ENCODE peak calls at places on chromosomes 4 and X, in four cellular contexts. R is WERI-Rb-1, W is adrenal gland, X is OCI-LY7. L is an unnamed sample.

GRCh38 chr4:145097821-145098674 is at the start of the genes ABCE1 and ANAPC10:
- DNase-seq in X (peak; percentile 99), W (peak; percentile 98), R (peak; percentile 98), L (peak; percentile 99)

GRCh38 chrX:11447418-11447817 is 154.2 kb downstream of the AMELX start:
- DNase-seq in X (no peak), W (no peak), R (no peak), L (no peak)

GRCh38 chrX:45803383-45803921 is 602.8 kb upstream of the DIPK2B start:
- DNase-seq in X (no peak), R (no peak), W (no peak), L (no peak)

GRCh38 chrX:15465347-15465746 is 27.8 kb downstream of the PIR start:
- DNase-seq in R (no peak), X (peak; percentile 64), W (no peak), L (no peak)

GRCh38 chr4:164039482-164039881 is 545.0 kb downstream of the TMA16 start:
- DNase-seq in W (no peak), R (no peak), X (no peak), L (no peak)

GRCh38 chrX:97308161-97308560 is 424.5 kb downstream of the RPA4 start:
- DNase-seq in W (no peak), X (no peak), R (no peak), L (peak; percentile 0)

GRCh38 chrX:105451426-105451825 is 230.9 kb upstream of the TEX13A start:
- DNase-seq in R (no peak), W (no peak), X (no peak), L (no peak)

GRCh38 chr4:66572949-66573348 is 902.7 kb upstream of the EPHA5 start:
- DNase-seq in X (no peak), W (no peak), R (no peak), L (no peak)

GRCh38 chr4:891747-892146 is 40.4 kb downstream of the GAK start:
- DNase-seq in X (peak; percentile 38), R (peak; percentile 83), W (no peak), L (peak; percentile 26)

GRCh38 chr4:182155806-182156205 is 87.4 kb upstream of the TENM3 start:
- DNase-seq in W (no peak), X (no peak), R (no peak), L (no peak)

GRCh38 chrX:150934453-150934852 is 36.0 kb upstream of the CD99L2 start:
- DNase-seq in W (peak; percentile 82), X (no peak), R (no peak), L (no peak)

GRCh38 chr4:3368841-3369760 is 72.7 kb upstream of the HGFAC start:
- DNase-seq in W (peak; percentile 20), X (no peak), R (no peak), L (no peak)

GRCh38 chr4:156798438-156798837 is 173.2 kb downstream of the PDGFC start:
- DNase-seq in X (no peak), W (no peak), R (no peak), L (no peak)

GRCh38 chrX:136453771-136454170 is 34.0 kb upstream of the BRS3 start:
- DNase-seq in R (no peak), X (no peak), W (no peak), L (no peak)

GRCh38 chrX:64204701-64205440 is 637 bp downstream of the AMER1 start:
- DNase-seq in R (peak; percentile 40), X (peak; percentile 31), W (peak; percentile 54), L (peak; percentile 51)

GRCh38 chrX:96568088-96568487 is 116.6 kb upstream of the DIAPH2 start:
- DNase-seq in R (no peak), W (no peak), X (no peak), L (no peak)

GRCh38 chr4:80840396-80840795 is 190.1 kb upstream of the BMP3 start:
- DNase-seq in R (no peak), W (no peak), X (no peak), L (no peak)

GRCh38 chr4:53605783-53606182 is 14.5 kb upstream of the LNX1 start:
- DNase-seq in R (no peak), X (no peak), W (peak; percentile 53), L (no peak)

GRCh38 chr4:112521123-112522116 is 5.4 kb upstream of the NEUROG2 start:
- DNase-seq in R (peak; percentile 47), W (no peak), X (peak; percentile 25), L (no peak)

GRCh38 chrX:24515447-24515846 is 50.4 kb downstream of the PDK3 start:
- DNase-seq in R (no peak), W (no peak), X (no peak), L (peak; percentile 0)

GRCh38 chr4:6884341-6884870 is 25.2 kb upstream of the TBC1D14 start:
- DNase-seq in X (no peak), W (peak; percentile 13), R (no peak), L (no peak)

GRCh38 chrX:49185062-49185394 is 1.1 kb downstream of the PRICKLE3 start:
- DNase-seq in X (no peak), W (no peak), R (no peak), L (no peak)

GRCh38 chrX:16869393-16870094 is 618 bp downstream of the RBBP7 start:
- DNase-seq in R (peak; percentile 55), W (peak; percentile 33), X (peak; percentile 66), L (peak; percentile 79)

GRCh38 chrX:78747471-78747870 is at the start of gene LPAR4:
- DNase-seq in X (no peak), R (no peak), W (no peak), L (no peak)

GRCh38 chr4:1200425-1201035 is 28.1 kb upstream of the SPON2 start:
- DNase-seq in R (peak; percentile 57), W (peak; percentile 47), X (no peak), L (no peak)

GRCh38 chr4:166435449-166435848 is 562.4 kb downstream of the TLL1 start:
- DNase-seq in X (no peak), R (no peak), W (no peak), L (no peak)